ENCODE peak calls at places on chromosome 22, in five cellular contexts. One of them, this sample, is unnamed.

GRCh38 chr22:45441158-45441557 is 27.7 kb downstream of the RIBC2 start:
- DNase-seq in esophagus squamous epithelium: no peak
- DNase-seq in spleen: no peak
- DNase-seq in transverse colon: peak; percentile 51
- DNase-seq in IMR-90: peak; percentile 68
- DNase-seq in this sample: peak; percentile 44

GRCh38 chr22:50200333-50201190 is at the start of gene SELENOO:
- DNase-seq in esophagus squamous epithelium: peak; percentile 67
- DNase-seq in IMR-90: peak; percentile 77
- DNase-seq in transverse colon: peak; percentile 95
- DNase-seq in spleen: peak; percentile 97
- DNase-seq in this sample: peak; percentile 91

GRCh38 chr22:38924197-38924952 is 33.0 kb upstream of the APOBEC3A start:
- DNase-seq in esophagus squamous epithelium: no peak
- DNase-seq in IMR-90: peak; percentile 90
- DNase-seq in spleen: no peak
- DNase-seq in transverse colon: peak; percentile 88
- DNase-seq in this sample: peak; percentile 96

GRCh38 chr22:25645266-25645665 is 80.8 kb downstream of the GRK3 start:
- DNase-seq in spleen: no peak
- DNase-seq in IMR-90: peak; percentile 49
- DNase-seq in transverse colon: no peak
- DNase-seq in esophagus squamous epithelium: no peak
- DNase-seq in this sample: no peak

GRCh38 chr22:46587067-46587471 is 33.1 kb upstream of the GRAMD4 start:
- DNase-seq in IMR-90: no peak
- DNase-seq in esophagus squamous epithelium: no peak
- DNase-seq in transverse colon: peak; percentile 45
- DNase-seq in spleen: peak; percentile 80
- DNase-seq in this sample: no peak

GRCh38 chr22:50184004-50184461 is 1.7 kb upstream of the TRABD start:
- DNase-seq in transverse colon: peak; percentile 75
- DNase-seq in spleen: peak; percentile 89
- DNase-seq in IMR-90: peak; percentile 48
- DNase-seq in esophagus squamous epithelium: no peak
- DNase-seq in this sample: peak; percentile 76

GRCh38 chr22:38850941-38851849 is 7.4 kb upstream of the NPTXR start:
- DNase-seq in transverse colon: no peak
- DNase-seq in spleen: no peak
- DNase-seq in IMR-90: peak; percentile 72
- DNase-seq in esophagus squamous epithelium: no peak
- DNase-seq in this sample: no peak

GRCh38 chr22:45212992-45213751 is 27.5 kb downstream of the KIAA0930 start:
- DNase-seq in esophagus squamous epithelium: no peak
- DNase-seq in IMR-90: peak; percentile 81
- DNase-seq in transverse colon: peak; percentile 27
- DNase-seq in spleen: peak; percentile 76
- DNase-seq in this sample: no peak

GRCh38 chr22:31625661-31626426 is 36.2 kb downstream of the PISD start:
- DNase-seq in transverse colon: peak; percentile 33
- DNase-seq in spleen: peak; percentile 83
- DNase-seq in IMR-90: peak; percentile 19
- DNase-seq in esophagus squamous epithelium: no peak
- DNase-seq in this sample: no peak

GRCh38 chr22:39428597-39429071 is 28.2 kb upstream of the MGAT3 start:
- DNase-seq in spleen: peak; percentile 59
- DNase-seq in IMR-90: no peak
- DNase-seq in esophagus squamous epithelium: no peak
- DNase-seq in transverse colon: no peak
- DNase-seq in this sample: no peak

GRCh38 chr22:39170825-39171622 is 18.5 kb upstream of the CBX7 start:
- DNase-seq in transverse colon: peak; percentile 87
- DNase-seq in spleen: peak; percentile 97
- DNase-seq in IMR-90: peak; percentile 52
- DNase-seq in esophagus squamous epithelium: no peak
- DNase-seq in this sample: peak; percentile 88

GRCh38 chr22:35411112-35411511 is 11.2 kb downstream of the MCM5 start:
- DNase-seq in IMR-90: no peak
- DNase-seq in spleen: peak; percentile 82
- DNase-seq in esophagus squamous epithelium: no peak
- DNase-seq in transverse colon: peak; percentile 29
- DNase-seq in this sample: no peak

GRCh38 chr22:43053176-43053575 is 36.0 kb downstream of the TTLL1 start:
- DNase-seq in esophagus squamous epithelium: no peak
- DNase-seq in spleen: no peak
- DNase-seq in IMR-90: no peak
- DNase-seq in transverse colon: no peak
- DNase-seq in this sample: no peak

GRCh38 chr22:31829505-31829904 is 75.7 kb downstream of the DEPDC5 start:
- DNase-seq in transverse colon: no peak
- DNase-seq in spleen: no peak
- DNase-seq in IMR-90: peak; percentile 97
- DNase-seq in esophagus squamous epithelium: no peak
- DNase-seq in this sample: no peak

GRCh38 chr22:40044870-40045834 is 50.4 kb downstream of the FAM83F start:
- DNase-seq in spleen: peak; percentile 97
- DNase-seq in transverse colon: peak; percentile 68
- DNase-seq in IMR-90: peak; percentile 15
- DNase-seq in esophagus squamous epithelium: no peak
- DNase-seq in this sample: peak; percentile 57

GRCh38 chr22:36445158-36445668 is 36.2 kb downstream of the TXN2 start:
- DNase-seq in esophagus squamous epithelium: no peak
- DNase-seq in transverse colon: no peak
- DNase-seq in IMR-90: peak; percentile 97
- DNase-seq in spleen: no peak
- DNase-seq in this sample: no peak

GRCh38 chr22:50014053-50014501 is 1.5 kb upstream of the IL17REL start:
- DNase-seq in IMR-90: no peak
- DNase-seq in transverse colon: peak; percentile 6
- DNase-seq in spleen: no peak
- DNase-seq in esophagus squamous epithelium: no peak
- DNase-seq in this sample: no peak

GRCh38 chr22:39303892-39304671 is 15.3 kb downstream of the RPL3 start:
- DNase-seq in transverse colon: no peak
- DNase-seq in esophagus squamous epithelium: no peak
- DNase-seq in IMR-90: no peak
- DNase-seq in spleen: no peak
- DNase-seq in this sample: no peak

GRCh38 chr22:21867528-21868266 is at the start of gene MAPK1:
- DNase-seq in spleen: peak; percentile 98
- DNase-seq in transverse colon: peak; percentile 95
- DNase-seq in esophagus squamous epithelium: peak; percentile 40
- DNase-seq in IMR-90: peak; percentile 81
- DNase-seq in this sample: peak; percentile 92

GRCh38 chr22:24141586-24141985 is 39.7 kb upstream of the SUSD2 start:
- DNase-seq in transverse colon: peak; percentile 31
- DNase-seq in spleen: no peak
- DNase-seq in IMR-90: peak; percentile 63
- DNase-seq in esophagus squamous epithelium: no peak
- DNase-seq in this sample: no peak

DNA sequence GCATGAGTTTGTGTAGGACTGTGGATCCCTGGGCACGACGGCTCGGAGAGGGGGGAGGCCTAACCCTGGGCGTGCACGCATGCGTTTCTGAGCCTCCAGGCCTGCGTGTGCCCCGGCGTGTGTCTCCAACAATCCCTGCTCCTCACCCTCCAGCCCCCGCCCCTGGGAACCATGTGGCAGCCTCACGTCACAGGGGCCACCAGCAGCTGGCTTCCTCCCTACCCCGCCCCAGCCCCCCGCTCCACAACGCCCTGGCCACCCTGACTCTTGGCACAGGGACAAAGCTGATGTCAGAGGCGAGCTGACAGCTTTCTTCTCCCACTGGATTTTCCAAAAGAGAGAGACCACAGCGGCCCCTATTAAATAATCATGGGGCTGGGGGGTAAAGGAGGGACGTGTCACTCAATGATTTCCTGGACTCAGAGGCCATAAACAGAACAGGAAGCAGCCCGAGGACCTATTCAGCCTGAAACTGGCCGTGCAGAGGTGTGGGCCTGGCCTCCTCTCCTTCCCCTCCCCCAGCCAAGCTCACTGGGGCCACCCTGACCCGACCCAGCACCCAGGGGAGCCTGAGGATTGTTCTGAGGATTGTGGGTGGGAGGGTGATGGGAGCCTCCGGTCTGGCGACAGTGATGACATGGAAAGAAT is 6.8 kb upstream of the LIF start:
- DNase-seq in transverse colon: peak; percentile 82
- DNase-seq in IMR-90: peak; percentile 83
- DNase-seq in spleen: no peak
- DNase-seq in esophagus squamous epithelium: no peak
- DNase-seq in this sample: peak; percentile 60
- H3K4me1 ChIP-seq in transverse colon: peaks cover 52% of the 10 kb centered on the region
- H3K4me1 ChIP-seq in IMR-90: peaks cover 42% of the 10 kb centered on the region
- H3K4me1 ChIP-seq in spleen: peaks cover 17% of the 10 kb centered on the region
- H3K4me1 ChIP-seq in esophagus squamous epithelium: peaks cover 24% of the 10 kb centered on the region
- H3K4me1 ChIP-seq in this sample: peaks cover 22% of the 10 kb centered on the region

GRCh38 chr22:44204937-44205712 is 24.4 kb downstream of the PARVG start:
- DNase-seq in spleen: no peak
- DNase-seq in transverse colon: no peak
- DNase-seq in IMR-90: no peak
- DNase-seq in esophagus squamous epithelium: no peak
- DNase-seq in this sample: no peak
- TF ChIP-seq POLR2A in spleen: no peak
- TF ChIP-seq POLR2A in transverse colon: no peak
- TF ChIP-seq POLR2A in IMR-90: no peak
- TF ChIP-seq POLR2A in esophagus squamous epithelium: no peak
- TF ChIP-seq POLR2A in this sample: no peak

DNA sequence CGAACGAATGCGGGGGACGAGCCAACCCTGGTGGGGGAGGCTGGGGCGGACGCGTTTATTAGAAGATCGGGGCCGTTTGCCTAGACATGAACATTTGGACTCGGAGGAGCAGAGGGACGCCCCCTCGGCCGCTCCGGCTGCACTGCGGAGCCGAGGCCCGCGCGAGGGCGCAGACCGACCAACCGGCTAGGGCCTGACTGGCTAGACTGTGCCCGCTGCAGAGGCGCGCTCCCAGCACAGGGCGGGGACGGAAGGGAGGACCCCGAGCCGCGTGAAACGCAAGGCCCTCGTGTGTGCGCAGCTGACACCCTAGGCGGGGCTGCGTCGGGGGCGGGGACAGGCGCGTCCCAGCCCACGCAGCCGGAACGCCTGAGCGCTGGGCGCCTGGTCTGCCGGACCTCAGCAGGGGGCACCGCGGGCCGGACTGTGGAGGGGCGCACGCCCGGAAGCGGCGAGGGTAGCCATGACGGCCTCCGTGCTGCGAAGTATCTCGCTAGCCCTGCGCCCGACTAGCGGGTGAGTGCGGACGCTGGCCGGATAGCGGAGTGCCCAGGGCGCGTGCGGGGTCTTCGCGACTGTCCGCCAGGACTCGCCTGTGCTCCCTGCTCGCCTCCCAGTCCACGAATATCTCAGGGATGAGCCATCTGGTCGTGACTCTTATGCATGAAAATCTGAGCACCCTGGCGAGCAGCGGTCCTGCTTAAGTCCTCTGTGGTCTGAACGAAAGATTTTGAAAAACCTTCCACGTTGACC is at the start of gene MRPL40:
- DNase-seq in IMR-90: peak; percentile 93
- DNase-seq in spleen: peak; percentile 99
- DNase-seq in esophagus squamous epithelium: peak; percentile 75
- DNase-seq in transverse colon: peak; percentile 95
- DNase-seq in this sample: peak; percentile 95
- H3K4me1 ChIP-seq in IMR-90: peaks cover 3% of the 10 kb centered on the region
- H3K4me1 ChIP-seq in spleen: peaks cover 21% of the 10 kb centered on the region
- H3K4me1 ChIP-seq in esophagus squamous epithelium: peaks cover 4% of the 10 kb centered on the region
- H3K4me1 ChIP-seq in transverse colon: peaks cover 34% of the 10 kb centered on the region
- H3K4me1 ChIP-seq in this sample: peaks cover 27% of the 10 kb centered on the region

GRCh38 chr22:29692327-29692640 is 27.5 kb upstream of the CABP7 start:
- DNase-seq in transverse colon: no peak
- DNase-seq in spleen: no peak
- DNase-seq in esophagus squamous epithelium: no peak
- DNase-seq in IMR-90: no peak
- DNase-seq in this sample: no peak

GRCh38 chr22:29690481-29690880 is 29.3 kb upstream of the CABP7 start:
- DNase-seq in esophagus squamous epithelium: no peak
- DNase-seq in IMR-90: no peak
- DNase-seq in transverse colon: no peak
- DNase-seq in spleen: no peak
- DNase-seq in this sample: no peak

GRCh38 chr22:29693151-29693550 is 26.7 kb upstream of the CABP7 start:
- DNase-seq in esophagus squamous epithelium: no peak
- DNase-seq in spleen: no peak
- DNase-seq in IMR-90: no peak
- DNase-seq in transverse colon: no peak
- DNase-seq in this sample: no peak

GRCh38 chr22:29693671-29694070 is 26.1 kb upstream of the CABP7 start:
- DNase-seq in transverse colon: no peak
- DNase-seq in esophagus squamous epithelium: no peak
- DNase-seq in IMR-90: no peak
- DNase-seq in spleen: no peak
- DNase-seq in this sample: no peak

DNA sequence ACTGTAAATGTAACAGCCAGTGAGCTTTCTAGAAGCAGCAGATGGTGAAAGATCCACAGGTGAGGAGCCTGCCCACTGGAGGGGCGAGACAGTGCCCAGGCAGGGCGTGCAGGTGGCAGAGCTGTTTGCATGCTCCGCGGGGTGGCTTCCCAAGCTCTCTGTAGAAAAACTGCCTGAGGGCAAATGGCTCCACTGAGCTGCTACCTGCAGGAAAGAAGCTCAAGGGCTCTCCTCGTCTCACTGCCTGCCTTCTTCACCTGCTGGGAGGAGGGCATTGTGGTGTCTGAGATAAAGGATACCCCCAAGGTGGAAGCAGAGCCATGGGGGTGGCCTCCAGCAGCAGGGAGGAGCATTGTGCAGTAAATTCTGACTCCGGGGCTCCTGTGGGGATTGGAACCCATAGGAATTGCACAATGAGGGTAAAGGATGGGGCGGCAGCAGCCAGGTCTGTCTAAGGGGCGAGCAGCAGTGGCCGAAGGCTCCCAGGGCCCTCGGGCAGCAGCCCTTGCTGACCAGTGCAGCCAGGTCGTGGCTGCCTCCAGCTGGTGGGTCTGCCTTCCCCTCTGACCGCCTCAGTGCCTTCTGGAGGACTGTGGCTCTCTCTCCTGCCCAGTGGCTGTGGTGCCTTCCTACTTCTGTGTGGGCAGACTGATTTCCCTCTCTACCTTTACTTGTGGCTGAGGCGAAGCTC is 28.0 kb upstream of the CABP7 start:
- DNase-seq in transverse colon: no peak
- DNase-seq in spleen: no peak
- DNase-seq in IMR-90: no peak
- DNase-seq in esophagus squamous epithelium: no peak
- DNase-seq in this sample: no peak
- TF ChIP-seq POLR2A in transverse colon: no peak
- TF ChIP-seq POLR2A in spleen: no peak
- TF ChIP-seq POLR2A in IMR-90: no peak
- TF ChIP-seq POLR2A in esophagus squamous epithelium: no peak
- TF ChIP-seq POLR2A in this sample: no peak

GRCh38 chr22:41934284-41935014 is 7.8 kb upstream of the TNFRSF13C start:
- DNase-seq in spleen: peak; percentile 74
- DNase-seq in transverse colon: no peak
- DNase-seq in IMR-90: no peak
- DNase-seq in esophagus squamous epithelium: no peak
- DNase-seq in this sample: no peak
- H3K4me1 ChIP-seq in spleen: peaks cover 7% of the 10 kb centered on the region
- H3K4me1 ChIP-seq in transverse colon: peaks cover 4% of the 10 kb centered on the region
- H3K4me1 ChIP-seq in IMR-90: peaks cover 2% of the 10 kb centered on the region
- H3K4me1 ChIP-seq in esophagus squamous epithelium: no peaks in the 10 kb centered on the region
- H3K4me1 ChIP-seq in this sample: no peaks in the 10 kb centered on the region